ENCODE peak calls at places on chromosome 9, in five cellular contexts. Z is hepatocyte, T is GM23248, U is tibial nerve, G is Panc1. N is an unnamed sample.
A peak's percentile ranks its signal among the peaks of the same experiment; 100 is the strongest.

GRCh38 chr9:129283705-129284606 is 105.9 kb upstream of the IER5L start:
- DNase-seq in Z (no peak), T (no peak), U (peak; percentile 11), G (no peak), N (no peak)

GRCh38 chr9:70588381-70588780 is 173.9 kb upstream of the KLF9 start:
- DNase-seq in Z (no peak), T (no peak), U (no peak), G (no peak), N (no peak)

GRCh38 chr9:137014776-137015539 is 13.1 kb downstream of the ABCA2 start:
- DNase-seq in Z (no peak), T (no peak), U (no peak), G (no peak), N (no peak)

GRCh38 chr9:130522233-130522808 is 57.1 kb upstream of the FUBP3 start:
- DNase-seq in Z (no peak), T (peak; percentile 35), U (no peak), G (no peak), N (no peak)

GRCh38 chr9:14198544-14199510 is 115.1 kb downstream of the NFIB start:
- DNase-seq in Z (no peak), T (peak; percentile 63), U (peak; percentile 38), G (no peak), N (no peak)

GRCh38 chr9:80605129-80605528 is 1033.4 kb downstream of the TLE4 start:
- DNase-seq in Z (peak; percentile 39), T (peak; percentile 18), U (no peak), G (peak; percentile 8), N (peak; percentile 14)

GRCh38 chr9:101398930-101399640 is 434 bp downstream of the ZNF189 start:
- DNase-seq in Z (peak; percentile 13), T (peak; percentile 36), U (peak; percentile 15), G (no peak), N (no peak)

GRCh38 chr9:77598510-77598909 is 49.6 kb downstream of the GNA14 start:
- DNase-seq in Z (peak; percentile 34), T (peak; percentile 33), U (no peak), G (no peak), N (peak; percentile 37)

GRCh38 chr9:137302176-137303030 is at the start of gene NRARP:
- DNase-seq in Z (peak; percentile 96), T (peak; percentile 83), U (peak; percentile 68), G (no peak), N (no peak)

GRCh38 chr9:124309665-124310064 is 51.9 kb downstream of the NEK6 start:
- DNase-seq in Z (peak; percentile 40), T (peak; percentile 98), U (no peak), G (peak; percentile 96), N (peak; percentile 91)

GRCh38 chr9:38171538-38171884 is 102.5 kb upstream of the SHB start:
- DNase-seq in Z (no peak), T (no peak), U (no peak), G (no peak), N (no peak)

GRCh38 chr9:97934321-97935115 is 3.5 kb downstream of the HEMGN start:
- DNase-seq in Z (no peak), T (peak; percentile 10), U (no peak), G (no peak), N (no peak)

GRCh38 chr9:84754896-84755295 is 85.4 kb downstream of the NTRK2 start:
- DNase-seq in Z (no peak), T (no peak), U (no peak), G (no peak), N (no peak)

GRCh38 chr9:87722393-87722792 is 3.5 kb upstream of the CTSL start:
- DNase-seq in Z (no peak), T (no peak), U (no peak), G (no peak), N (no peak)

GRCh38 chr9:127722055-127722454 is 6.2 kb downstream of the TTC16 start:
- DNase-seq in Z (no peak), T (no peak), U (no peak), G (no peak), N (no peak)

GRCh38 chr9:129567842-129568559 is 52.9 kb downstream of the C9orf50 start:
- DNase-seq in Z (no peak), T (peak; percentile 74), U (no peak), G (no peak), N (peak; percentile 32)

GRCh38 chr9:21854594-21854993 is 52.2 kb downstream of the MTAP start:
- DNase-seq in Z (peak; percentile 84), T (peak; percentile 64), U (no peak), G (no peak), N (peak; percentile 47)

GRCh38 chr9:27933210-27934062 is 360.2 kb upstream of the C9orf72 start:
- DNase-seq in Z (no peak), T (no peak), U (no peak), G (no peak), N (no peak)

GRCh38 chr9:125634040-125634717 is 72.8 kb downstream of the MAPKAP1 start:
- DNase-seq in Z (no peak), T (peak; percentile 63), U (no peak), G (no peak), N (no peak)

GRCh38 chr9:130535818-130536521 is 43.4 kb upstream of the FUBP3 start:
- DNase-seq in Z (peak; percentile 76), T (peak; percentile 57), U (no peak), G (no peak), N (no peak)

GRCh38 chr9:32992596-32993238 is 8.7 kb downstream of the APTX start:
- DNase-seq in Z (no peak), T (peak; percentile 11), U (no peak), G (no peak), N (no peak)

GRCh38 chr9:137168907-137169763 is 716 bp downstream of the LRRC26 start:
- DNase-seq in Z (peak; percentile 49), T (peak; percentile 66), U (no peak), G (no peak), N (no peak)

GRCh38 chr9:13863112-13863511 is 450.8 kb downstream of the NFIB start:
- DNase-seq in Z (peak; percentile 35), T (no peak), U (peak; percentile 21), G (no peak), N (peak; percentile 33)

GRCh38 chr9:70159630-70160029 is 99.1 kb upstream of the SMC5 start:
- DNase-seq in Z (no peak), T (peak; percentile 9), U (no peak), G (no peak), N (no peak)

DNA sequence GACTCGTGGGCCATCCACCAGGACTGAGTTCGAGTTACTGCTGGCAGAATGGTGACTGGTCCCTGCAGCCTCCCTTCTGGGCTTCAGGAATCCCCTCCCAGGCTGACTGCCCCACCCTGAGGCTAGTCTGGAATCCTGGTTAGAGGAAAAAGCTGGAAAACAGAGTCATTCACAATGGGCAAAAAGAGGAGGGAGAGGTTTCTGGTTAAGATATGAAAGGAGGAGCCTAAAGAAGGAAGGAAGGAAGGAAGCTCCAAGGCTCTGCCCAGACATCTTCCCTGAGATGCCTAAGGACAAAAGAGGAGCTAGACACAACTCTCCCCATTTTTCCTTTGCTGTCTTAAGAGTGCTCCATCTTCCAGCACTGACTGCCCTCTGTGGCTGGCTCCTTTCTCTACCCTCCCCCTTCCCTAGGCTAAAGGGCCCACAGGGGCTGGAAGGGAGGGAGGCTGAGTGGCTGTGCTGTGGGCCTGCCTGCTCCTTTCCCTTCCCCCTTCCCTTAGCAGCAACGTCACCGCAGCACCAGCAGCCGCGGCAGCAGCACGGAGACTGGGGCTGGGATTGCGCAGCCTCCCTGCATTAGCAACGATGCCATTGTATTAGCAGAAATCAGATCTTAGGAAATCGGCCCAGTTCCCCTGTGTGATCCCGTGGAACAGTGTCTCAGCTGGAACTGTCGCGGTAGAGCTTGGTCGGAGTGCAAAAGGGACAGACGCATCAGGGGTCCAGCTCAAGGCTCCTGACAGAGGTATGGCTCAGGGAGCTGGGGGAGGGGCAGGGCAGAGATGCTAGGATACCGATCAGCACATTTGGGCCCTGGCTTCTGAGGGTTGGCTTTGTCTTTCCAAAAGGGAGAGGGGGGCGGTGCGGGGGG is 48.7 kb downstream of the RUSC2 start:
- DNase-seq in Z (peak; percentile 77), T (peak; percentile 90), U (peak; percentile 50), G (no peak), N (no peak)
- H3K4me3 ChIP-seq in Z (no peak overlapping the region), T (peak overlapping the region; percentile 70), U (peak overlapping the region; percentile 52), G (no peak overlapping the region), N (peak overlapping the region; percentile 54)

DNA sequence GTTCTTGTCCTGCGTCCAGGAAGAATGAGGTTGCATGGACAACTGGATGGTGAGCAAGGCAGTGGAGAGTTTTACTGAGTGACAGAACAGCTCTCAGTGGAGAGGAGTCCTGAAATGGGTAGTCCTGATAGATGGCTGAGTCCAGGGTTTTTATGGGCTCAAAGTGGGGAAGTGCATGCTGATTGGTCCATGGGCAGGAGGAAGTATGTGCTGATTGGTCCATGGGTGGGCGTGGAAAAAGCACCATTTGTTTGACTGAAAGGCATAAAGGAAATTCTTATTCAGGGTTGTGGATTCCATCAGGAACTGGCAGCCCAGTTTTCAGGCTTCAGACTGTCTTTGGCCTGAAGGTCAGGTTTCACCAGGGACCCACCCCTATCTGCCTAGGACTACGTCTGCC is 10.6 kb downstream of the FSD1L start:
- DNase-seq in Z (no peak), T (no peak), U (no peak), G (no peak), N (no peak)
- H3K4me3 ChIP-seq in Z (no peak overlapping the region), T (no peak overlapping the region), U (no peak overlapping the region), G (no peak overlapping the region), N (no peak overlapping the region)

GRCh38 chr9:8855046-8855445 is 1055.5 kb upstream of the DMAC1 start:
- DNase-seq in Z (peak; percentile 43), T (no peak), U (no peak), G (no peak), N (no peak)
- H3K4me3 ChIP-seq in Z (no peak overlapping the region), T (no peak overlapping the region), U (no peak overlapping the region), G (no peak overlapping the region), N (no peak overlapping the region)

DNA sequence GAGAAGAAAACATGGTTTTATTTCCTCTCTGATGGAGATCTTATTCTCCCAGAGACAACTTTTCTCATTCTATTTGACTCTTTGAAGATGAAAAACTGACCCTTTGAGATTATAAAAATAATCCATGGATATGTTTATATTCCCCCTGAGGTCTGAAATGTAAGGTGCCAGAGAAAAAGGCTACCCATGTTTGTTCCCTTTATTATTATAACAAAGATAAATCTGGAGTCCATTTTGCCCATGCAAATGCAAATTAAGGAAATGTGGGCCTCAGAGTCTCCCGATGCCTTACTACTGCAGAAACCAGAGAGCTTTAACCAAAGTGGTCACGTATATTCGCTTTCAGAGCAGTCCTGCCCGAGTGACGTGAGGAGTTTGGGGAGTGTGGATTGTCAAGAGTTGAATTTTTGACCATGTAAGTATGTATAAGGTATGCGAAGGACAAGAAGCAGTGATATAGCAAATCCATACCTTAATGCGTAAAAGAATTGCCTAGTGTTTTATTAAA is 312.5 kb downstream of the RASEF start:
- DNase-seq in Z (no peak), T (no peak), U (no peak), G (no peak), N (no peak)
- H3K4me3 ChIP-seq in Z (no peak overlapping the region), T (no peak overlapping the region), U (no peak overlapping the region), G (no peak overlapping the region), N (no peak overlapping the region)

N was measured in skeletal muscle cell.